ENCODE peak calls at places on chromosome 17, in four cellular contexts. P, V, N and G are unnamed samples.

GRCh38 chr17:41645371-41646063 is 21.1 kb upstream of the KRT17 start:
- DNase-seq in P (no peak), V (peak; percentile 69), N (no peak), G (no peak)

GRCh38 chr17:39239640-39240314 is 14.0 kb upstream of the STAC2 start:
- DNase-seq in P (peak; percentile 74), V (no peak), N (no peak), G (no peak)

GRCh38 chr17:56478836-56479447 is 114.6 kb upstream of the NOG start:
- DNase-seq in P (peak; percentile 10), V (no peak), N (no peak), G (no peak)

GRCh38 chr17:57441270-57441600 is 184.9 kb downstream of the MSI2 start:
- DNase-seq in P (no peak), V (no peak), N (no peak), G (no peak)

GRCh38 chr17:50079334-50080095 is 15.6 kb upstream of the PDK2 start:
- DNase-seq in P (no peak), V (no peak), N (no peak), G (no peak)

GRCh38 chr17:45367216-45367615 is 50.4 kb upstream of the MAP3K14 start:
- DNase-seq in P (no peak), V (no peak), N (no peak), G (no peak)

GRCh38 chr17:74446551-74447500 is 14.9 kb downstream of the GPRC5C start:
- DNase-seq in P (no peak), V (no peak), N (no peak), G (no peak)

GRCh38 chr17:45739786-45740185 is 44.3 kb upstream of the CRHR1 start:
- DNase-seq in P (no peak), V (no peak), N (no peak), G (peak; percentile 76)

GRCh38 chr17:50533720-50534148 is 1.2 kb downstream of the EPN3 start:
- DNase-seq in P (no peak), V (peak; percentile 52), N (no peak), G (peak; percentile 7)

GRCh38 chr17:49699967-49700575 is 7.7 kb downstream of the SLC35B1 start:
- DNase-seq in P (no peak), V (peak; percentile 30), N (no peak), G (no peak)

GRCh38 chr17:45225964-45226530 is 4.4 kb downstream of the FMNL1 start:
- DNase-seq in P (peak; percentile 99), V (no peak), N (no peak), G (no peak)

GRCh38 chr17:57889892-57890856 is 40.3 kb upstream of the MRPS23 start:
- DNase-seq in P (no peak), V (no peak), N (no peak), G (no peak)

GRCh38 chr17:80663783-80664206 is 119.2 kb downstream of the RPTOR start:
- DNase-seq in P (peak; percentile 75), V (no peak), N (no peak), G (peak; percentile 49)

GRCh38 chr17:73801455-73802100 is 157.3 kb upstream of the SDK2 start:
- DNase-seq in P (no peak), V (no peak), N (no peak), G (no peak)

GRCh38 chr17:27600471-27600870 is 30.5 kb upstream of the LGALS9 start:
- DNase-seq in P (no peak), V (no peak), N (no peak), G (no peak)

GRCh38 chr17:49496183-49496865 is 1.2 kb downstream of the NGFR start:
- DNase-seq in P (peak; percentile 70), V (no peak), N (peak; percentile 88), G (no peak)